ENCODE peak calls at places on chromosomes 3 and 15, in five cellular contexts. One of them, this sample, is unnamed.

GRCh38 chr15:25728816-25729215 is 134.3 kb downstream of the ATP10A start:
- DNase-seq in IMR-90: no peak
- DNase-seq in neuronal stem cell: no peak
- DNase-seq in trophoblast cell: no peak
- DNase-seq in H9: no peak
- DNase-seq in this sample: no peak

GRCh38 chr3:46895204-46895660 is 17.7 kb downstream of the PTH1R start:
- DNase-seq in IMR-90: peak; percentile 34
- DNase-seq in neuronal stem cell: no peak
- DNase-seq in trophoblast cell: peak; percentile 52
- DNase-seq in H9: no peak
- DNase-seq in this sample: peak; percentile 54

GRCh38 chr3:133644768-133645167 is 17.0 kb downstream of the TOPBP1 start:
- DNase-seq in IMR-90: peak; percentile 93
- DNase-seq in neuronal stem cell: no peak
- DNase-seq in trophoblast cell: peak; percentile 47
- DNase-seq in H9: no peak
- DNase-seq in this sample: peak; percentile 84

GRCh38 chr3:157594413-157594812 is 91.2 kb upstream of the VEPH1 start:
- DNase-seq in IMR-90: no peak
- DNase-seq in neuronal stem cell: no peak
- DNase-seq in trophoblast cell: no peak
- DNase-seq in H9: peak; percentile 39
- DNase-seq in this sample: no peak

GRCh38 chr3:113136071-113136470 is 75.3 kb upstream of the BOC start:
- DNase-seq in IMR-90: peak; percentile 27
- DNase-seq in neuronal stem cell: no peak
- DNase-seq in trophoblast cell: no peak
- DNase-seq in H9: no peak
- DNase-seq in this sample: peak; percentile 40

GRCh38 chr15:81053621-81054020 is 52.9 kb downstream of the TLNRD1 start:
- DNase-seq in IMR-90: no peak
- DNase-seq in neuronal stem cell: no peak
- DNase-seq in trophoblast cell: no peak
- DNase-seq in H9: no peak
- DNase-seq in this sample: no peak

GRCh38 chr15:29032229-29032625 is 146.5 kb downstream of the APBA2 start:
- DNase-seq in IMR-90: no peak
- DNase-seq in neuronal stem cell: no peak
- DNase-seq in trophoblast cell: no peak
- DNase-seq in H9: no peak
- DNase-seq in this sample: no peak

GRCh38 chr15:69289312-69290146 is 9.2 kb upstream of the PAQR5 start:
- DNase-seq in IMR-90: peak; percentile 23
- DNase-seq in neuronal stem cell: no peak
- DNase-seq in trophoblast cell: no peak
- DNase-seq in H9: no peak
- DNase-seq in this sample: peak; percentile 65

GRCh38 chr3:181896605-181897004 is 184.9 kb downstream of the SOX2 start:
- DNase-seq in IMR-90: no peak
- DNase-seq in neuronal stem cell: no peak
- DNase-seq in trophoblast cell: no peak
- DNase-seq in H9: no peak
- DNase-seq in this sample: no peak

GRCh38 chr3:142501004-142501926 is 53.4 kb upstream of the XRN1 start:
- DNase-seq in IMR-90: peak; percentile 89
- DNase-seq in neuronal stem cell: no peak
- DNase-seq in trophoblast cell: peak; percentile 11
- DNase-seq in H9: no peak
- DNase-seq in this sample: peak; percentile 68

GRCh38 chr3:23948761-23949160 is 3.7 kb downstream of the NR1D2 start:
- DNase-seq in IMR-90: peak; percentile 51
- DNase-seq in neuronal stem cell: no peak
- DNase-seq in trophoblast cell: no peak
- DNase-seq in H9: no peak
- DNase-seq in this sample: peak; percentile 40

DNA sequence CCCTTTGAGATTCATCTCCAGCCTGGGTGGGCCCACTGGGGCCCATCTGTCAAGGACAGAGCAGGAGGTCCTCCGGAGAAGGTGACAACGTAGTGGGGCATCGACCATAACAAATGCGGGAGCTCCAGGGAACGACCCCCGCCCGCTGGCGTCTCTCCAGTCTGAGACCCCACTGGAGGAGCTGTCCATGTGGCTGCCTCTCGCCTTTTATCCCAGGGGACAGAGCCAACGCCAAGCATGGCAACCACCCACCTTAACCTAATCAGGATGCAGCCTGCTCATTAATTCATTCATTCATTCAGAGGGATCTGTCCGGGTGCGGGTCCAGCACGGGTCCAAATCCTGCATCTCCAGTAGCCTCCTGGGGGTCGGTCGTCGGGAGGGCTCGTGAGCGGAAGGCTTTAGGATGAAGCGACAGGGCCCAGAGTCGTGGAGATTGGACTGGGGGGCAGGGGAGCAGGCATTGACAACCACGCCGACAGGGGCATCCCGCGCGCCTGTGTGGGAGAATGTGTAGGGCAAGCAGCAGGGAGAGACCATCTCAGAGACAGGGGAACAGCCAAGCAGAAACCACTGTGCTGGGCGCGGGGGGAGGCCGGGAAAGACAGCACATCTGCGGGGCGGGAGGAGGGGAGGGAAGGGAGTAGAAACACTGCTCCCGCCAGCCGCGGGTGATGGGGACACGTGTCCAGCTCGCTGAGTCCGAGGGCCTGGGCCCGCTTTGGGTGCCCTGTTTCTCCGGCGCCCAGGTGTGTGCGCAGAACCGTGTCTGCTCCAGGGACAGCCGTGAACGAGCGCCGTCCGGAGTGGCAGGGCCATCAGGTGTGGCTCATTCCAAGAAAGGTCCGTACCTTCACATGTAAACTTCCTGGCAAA is 1.9 kb downstream of the PIGZ start:
- DNase-seq in IMR-90: no peak
- DNase-seq in neuronal stem cell: no peak
- DNase-seq in trophoblast cell: no peak
- DNase-seq in H9: no peak
- DNase-seq in this sample: no peak
- H3K27me3 ChIP-seq in IMR-90: peaks cover 44% of the 10 kb centered on the region
- H3K27me3 ChIP-seq in neuronal stem cell: peaks cover 63% of the 10 kb centered on the region
- H3K27me3 ChIP-seq in trophoblast cell: peaks cover 55% of the 10 kb centered on the region
- H3K27me3 ChIP-seq in H9: peaks cover 41% of the 10 kb centered on the region
- H3K27me3 ChIP-seq in this sample: peaks cover 6% of the 10 kb centered on the region

GRCh38 chr3:176068750-176069149 is 1128.5 kb downstream of the TBL1XR1 start:
- DNase-seq in IMR-90: no peak
- DNase-seq in neuronal stem cell: no peak
- DNase-seq in trophoblast cell: no peak
- DNase-seq in H9: no peak
- DNase-seq in this sample: no peak
- H2BK5ac ChIP-seq in IMR-90: no peak overlapping the region
- H2BK5ac ChIP-seq in neuronal stem cell: no peak overlapping the region
- H2BK5ac ChIP-seq in trophoblast cell: no peak overlapping the region
- H2BK5ac ChIP-seq in H9: no peak overlapping the region
- H2BK5ac ChIP-seq in this sample: no peak overlapping the region

DNA sequence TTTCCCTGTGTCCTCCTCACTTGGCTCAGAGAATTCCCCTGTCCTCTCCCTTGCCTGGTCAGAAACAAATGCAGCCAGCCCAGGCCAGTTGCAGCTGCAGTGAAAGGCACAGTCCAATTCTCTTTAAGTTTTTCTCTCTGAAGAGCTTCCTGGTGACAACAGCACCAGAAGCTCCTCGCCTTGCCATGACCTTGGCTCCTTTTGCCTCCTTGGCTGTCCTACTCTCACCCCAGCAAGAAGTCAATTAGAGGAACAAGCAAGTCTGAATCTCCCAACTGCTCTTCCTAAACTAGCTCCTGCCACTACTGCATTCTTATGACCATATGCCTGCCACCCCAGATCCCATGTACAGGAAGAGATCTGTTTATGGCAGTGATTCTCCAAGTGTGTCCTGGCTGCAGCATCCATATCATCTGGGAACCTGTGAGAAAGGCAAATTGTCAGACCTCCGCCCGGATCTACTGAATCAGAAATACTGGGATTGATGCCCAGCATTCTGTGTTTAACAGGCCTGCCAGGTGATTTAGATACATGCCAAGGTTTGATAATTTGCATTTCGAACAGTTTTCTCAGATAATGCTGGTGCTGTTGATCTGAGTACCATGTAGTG is 165.7 kb downstream of the SSR3 start:
- DNase-seq in IMR-90: no peak
- DNase-seq in neuronal stem cell: no peak
- DNase-seq in trophoblast cell: no peak
- DNase-seq in H9: no peak
- DNase-seq in this sample: no peak
- H3K27me3 ChIP-seq in IMR-90: peaks cover 13% of the 10 kb centered on the region
- H3K27me3 ChIP-seq in neuronal stem cell: no peaks in the 10 kb centered on the region
- H3K27me3 ChIP-seq in trophoblast cell: no peaks in the 10 kb centered on the region
- H3K27me3 ChIP-seq in H9: no peaks in the 10 kb centered on the region
- H3K27me3 ChIP-seq in this sample: no peaks in the 10 kb centered on the region

DNA sequence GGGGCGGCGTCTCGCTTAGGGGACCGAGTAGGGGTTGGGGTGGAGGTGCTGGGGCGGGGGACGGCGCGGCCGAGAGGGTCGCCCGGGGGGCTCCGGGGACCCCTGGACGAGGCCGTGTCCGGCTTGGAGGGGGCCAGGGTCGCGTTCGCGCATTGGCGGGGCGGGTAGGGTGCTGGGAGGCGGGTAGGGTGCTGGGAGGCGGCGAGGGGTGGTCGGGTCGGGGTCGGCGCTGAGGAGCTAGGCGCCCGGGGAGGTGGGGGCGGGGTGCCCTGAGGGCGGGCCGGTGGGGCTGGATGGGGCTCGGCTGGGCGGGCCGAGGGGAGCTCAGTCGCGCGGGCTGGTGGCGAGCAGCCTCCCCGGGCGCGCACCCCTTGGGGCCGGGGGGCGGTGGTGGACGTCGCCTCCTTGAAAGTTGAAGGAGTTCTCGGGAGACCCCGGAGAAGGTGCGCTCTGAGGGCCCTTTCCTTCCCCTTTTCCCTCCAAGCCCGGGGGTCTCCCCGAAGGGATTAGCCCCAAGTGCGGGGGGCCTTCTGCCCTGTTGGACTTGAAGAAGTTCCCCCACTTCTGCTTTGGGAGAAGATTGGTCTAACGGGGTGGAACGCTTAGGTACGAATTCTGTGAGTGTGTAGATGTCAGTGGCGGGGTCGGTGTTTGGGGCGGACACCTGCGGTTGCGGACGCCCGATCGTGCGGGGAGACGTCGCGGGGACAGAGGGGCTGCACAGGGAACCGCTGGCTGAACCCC is 545 bp downstream of the MEF2A start:
- DNase-seq in IMR-90: no peak
- DNase-seq in neuronal stem cell: no peak
- DNase-seq in trophoblast cell: no peak
- DNase-seq in H9: peak; percentile 40
- DNase-seq in this sample: peak; percentile 17
- H2BK5ac ChIP-seq in IMR-90: peak overlapping the region; percentile 78
- H2BK5ac ChIP-seq in neuronal stem cell: peak overlapping the region; percentile 95
- H2BK5ac ChIP-seq in trophoblast cell: peak overlapping the region; percentile 98
- H2BK5ac ChIP-seq in H9: no peak overlapping the region
- H2BK5ac ChIP-seq in this sample: peak overlapping the region; percentile 59

DNA sequence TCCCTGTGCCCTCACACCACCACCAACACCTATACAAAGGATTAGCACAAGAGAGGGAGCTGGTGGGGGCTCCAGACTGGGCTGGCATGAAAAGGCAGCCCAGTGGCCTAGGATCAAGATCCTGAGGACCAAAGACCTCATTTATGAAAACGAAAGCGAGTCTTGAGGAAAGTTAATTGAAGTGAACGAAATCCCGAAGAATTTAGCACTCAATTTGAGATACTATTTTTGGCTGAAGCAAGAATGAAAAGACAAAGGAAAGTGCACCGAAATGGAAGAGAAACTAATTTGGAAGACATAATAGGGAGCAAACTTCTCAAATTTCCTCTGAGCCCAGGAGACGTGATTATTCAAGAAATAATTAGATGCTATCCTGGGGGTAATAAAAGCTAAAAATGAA is 68.7 kb upstream of the SLC6A11 start:
- DNase-seq in IMR-90: no peak
- DNase-seq in neuronal stem cell: no peak
- DNase-seq in trophoblast cell: no peak
- DNase-seq in H9: no peak
- DNase-seq in this sample: no peak
- H3K27me3 ChIP-seq in IMR-90: no peaks in the 10 kb centered on the region
- H3K27me3 ChIP-seq in neuronal stem cell: peaks cover 6% of the 10 kb centered on the region
- H3K27me3 ChIP-seq in trophoblast cell: no peaks in the 10 kb centered on the region
- H3K27me3 ChIP-seq in H9: no peaks in the 10 kb centered on the region
- H3K27me3 ChIP-seq in this sample: peaks cover 60% of the 10 kb centered on the region

GRCh38 chr3:187738400-187739124 is 6.7 kb downstream of the BCL6 start:
- DNase-seq in IMR-90: peak; percentile 93
- DNase-seq in neuronal stem cell: peak; percentile 88
- DNase-seq in trophoblast cell: peak; percentile 88
- DNase-seq in H9: peak; percentile 89
- DNase-seq in this sample: peak; percentile 95
- H2BK5ac ChIP-seq in IMR-90: peak overlapping the region; percentile 83
- H2BK5ac ChIP-seq in neuronal stem cell: no peak overlapping the region
- H2BK5ac ChIP-seq in trophoblast cell: peak overlapping the region; percentile 77
- H2BK5ac ChIP-seq in H9: no peak overlapping the region
- H2BK5ac ChIP-seq in this sample: peak overlapping the region; percentile 94

GRCh38 chr3:14802332-14802731 is 16.4 kb upstream of the FGD5 start:
- DNase-seq in IMR-90: no peak
- DNase-seq in neuronal stem cell: no peak
- DNase-seq in trophoblast cell: no peak
- DNase-seq in H9: no peak
- DNase-seq in this sample: no peak
- H3K27me3 ChIP-seq in IMR-90: peaks cover 30% of the 10 kb centered on the region
- H3K27me3 ChIP-seq in neuronal stem cell: no peaks in the 10 kb centered on the region
- H3K27me3 ChIP-seq in trophoblast cell: no peaks in the 10 kb centered on the region
- H3K27me3 ChIP-seq in H9: no peaks in the 10 kb centered on the region
- H3K27me3 ChIP-seq in this sample: peaks cover 59% of the 10 kb centered on the region

GRCh38 chr3:184604039-184604955 is 42.7 kb downstream of the EPHB3 start:
- DNase-seq in IMR-90: no peak
- DNase-seq in neuronal stem cell: no peak
- DNase-seq in trophoblast cell: no peak
- DNase-seq in H9: peak; percentile 85
- DNase-seq in this sample: no peak
- H2BK5ac ChIP-seq in IMR-90: no peak overlapping the region
- H2BK5ac ChIP-seq in neuronal stem cell: peak overlapping the region; percentile 72
- H2BK5ac ChIP-seq in trophoblast cell: peak overlapping the region; percentile 6
- H2BK5ac ChIP-seq in H9: no peak overlapping the region
- H2BK5ac ChIP-seq in this sample: no peak overlapping the region

GRCh38 chr15:72340366-72340765 is 20.4 kb upstream of the CELF6 start:
- DNase-seq in IMR-90: peak; percentile 12
- DNase-seq in neuronal stem cell: no peak
- DNase-seq in trophoblast cell: no peak
- DNase-seq in H9: no peak
- DNase-seq in this sample: peak; percentile 60
- H3K27me3 ChIP-seq in IMR-90: no peaks in the 10 kb centered on the region
- H3K27me3 ChIP-seq in neuronal stem cell: no peaks in the 10 kb centered on the region
- H3K27me3 ChIP-seq in trophoblast cell: no peaks in the 10 kb centered on the region
- H3K27me3 ChIP-seq in H9: no peaks in the 10 kb centered on the region
- H3K27me3 ChIP-seq in this sample: no peaks in the 10 kb centered on the region